ENCODE peak calls at places on chromosomes 11 and 22, in seven cellular contexts. G is activated effector memory CD4-positive, alpha-beta T cell treated with anti-CD3 and anti-CD28 coated beads, Interleukin-2, amount 50 U/mL, for 16 hours; C is foreskin melanocyte; W is upper lobe of left lung; I is body of pancreas; Y is NCI-H82; E is mucosa of gallbladder. H is an unnamed sample.

GRCh38 chr11:7004482-7004881 is 15.7 kb downstream of the ZNF214 start:
- DNase-seq in W (no peak), C (no peak), Y (no peak), I (no peak), G (no peak), E (no peak), H (no peak)

GRCh38 chr22:38963872-38964271 is 6.5 kb downstream of the APOBEC3A start:
- DNase-seq in E (peak; percentile 84), W (no peak), C (no peak), I (peak; percentile 50), G (no peak), Y (no peak), H (no peak)

GRCh38 chr11:28964811-28965210 is 856.6 kb downstream of the METTL15 start:
- DNase-seq in C (no peak), W (no peak), G (no peak), Y (no peak), E (no peak), I (no peak), H (no peak)

GRCh38 chr22:33018232-33018864 is 39.8 kb downstream of the SYN3 start:
- DNase-seq in E (peak; percentile 47), W (no peak), I (peak; percentile 56), C (peak; percentile 46), Y (peak; percentile 73), G (peak; percentile 69), H (peak; percentile 20)

GRCh38 chr11:31397239-31397834 is 27.7 kb downstream of the DNAJC24 start:
- DNase-seq in E (no peak), I (no peak), W (no peak), C (peak; percentile 10), Y (peak; percentile 27), G (no peak), H (no peak)

GRCh38 chr11:131217313-131218297 is 152.8 kb upstream of the NTM start:
- DNase-seq in C (no peak), E (no peak), Y (peak; percentile 57), I (no peak), W (no peak), G (no peak), H (no peak)

GRCh38 chr11:8867856-8868705 is 42.9 kb upstream of the AKIP1 start:
- DNase-seq in I (no peak), C (no peak), W (no peak), E (no peak), G (no peak), Y (no peak), H (no peak)

GRCh38 chr11:69425895-69426544 is 55.4 kb upstream of the LINC01488 start:
- DNase-seq in E (no peak), W (no peak), Y (no peak), G (no peak), C (no peak), I (no peak), H (no peak)

GRCh38 chr22:39414886-39415285 is 15.3 kb downstream of the TAB1 start:
- DNase-seq in Y (no peak), G (no peak), W (no peak), C (no peak), E (no peak), I (no peak), H (no peak)

GRCh38 chr11:61549662-61550568 is 31.0 kb downstream of the SYT7 start:
- DNase-seq in Y (no peak), C (no peak), W (no peak), E (no peak), I (no peak), G (no peak), H (no peak)

GRCh38 chr11:116339306-116339705 is 433.5 kb downstream of the BUD13 start:
- DNase-seq in Y (no peak), I (no peak), W (no peak), G (no peak), C (no peak), E (peak; percentile 60), H (no peak)

GRCh38 chr11:66073669-66074068 is 3.6 kb downstream of the PACS1 start:
- DNase-seq in I (no peak), G (no peak), E (no peak), C (no peak), W (no peak), Y (no peak), H (no peak)

GRCh38 chr11:118380571-118380970 is 20.8 kb upstream of the ATP5MG start:
- DNase-seq in W (no peak), E (no peak), C (no peak), I (no peak), Y (peak; percentile 4), G (no peak), H (no peak)

GRCh38 chr11:62373464-62374110 is 36.3 kb downstream of the ASRGL1 start:
- DNase-seq in Y (no peak), G (no peak), W (no peak), I (no peak), C (no peak), E (no peak), H (no peak)

GRCh38 chr11:61091373-61092279 is 10.7 kb upstream of the CD5 start:
- DNase-seq in E (no peak), C (no peak), Y (no peak), G (peak; percentile 83), I (no peak), W (no peak), H (peak; percentile 51)

GRCh38 chr11:32385998-32386397 is 49.3 kb downstream of the WT1 start:
- DNase-seq in E (no peak), G (no peak), W (no peak), Y (peak; percentile 52), C (no peak), I (no peak), H (no peak)

GRCh38 chr11:119029340-119030028 is 1.2 kb downstream of the SLC37A4 start:
- DNase-seq in C (peak; percentile 45), E (peak; percentile 87), I (peak; percentile 85), G (peak; percentile 83), W (no peak), Y (peak; percentile 60), H (no peak)

GRCh38 chr11:60873533-60873932 is 6.2 kb downstream of the ZP1 start:
- DNase-seq in G (no peak), Y (peak; percentile 72), W (no peak), E (no peak), I (no peak), C (no peak), H (no peak)

GRCh38 chr11:6615046-6615445 is 3.0 kb upstream of the TAF10 start:
- DNase-seq in I (no peak), W (no peak), E (no peak), C (no peak), Y (no peak), G (peak; percentile 41), H (no peak)

GRCh38 chr11:126229782-126230540 is 18.4 kb downstream of the FAM118B start:
- DNase-seq in I (no peak), G (no peak), E (no peak), W (no peak), Y (no peak), C (no peak), H (no peak)

GRCh38 chr11:120259241-120259640 is 19.3 kb downstream of the POU2F3 start:
- DNase-seq in E (no peak), C (no peak), G (no peak), Y (no peak), W (no peak), I (no peak), H (no peak)

GRCh38 chr11:119773016-119773415 is 44.0 kb upstream of the NECTIN1 start:
- DNase-seq in C (no peak), Y (no peak), E (no peak), W (no peak), I (no peak), G (no peak), H (no peak)

GRCh38 chr22:29479417-29480261 is at the start of gene NEFH:
- DNase-seq in C (no peak), Y (peak; percentile 88), W (no peak), E (no peak), G (no peak), I (no peak), H (no peak)

GRCh38 chr22:26483439-26484359 is at the start of the genes HPS4 and SRRD:
- DNase-seq in C (peak; percentile 83), Y (peak; percentile 91), W (peak; percentile 99), G (peak; percentile 98), I (peak; percentile 93), E (peak; percentile 92), H (peak; percentile 88)

GRCh38 chr11:95296621-95297025 is 65.6 kb upstream of the SESN3 start:
- DNase-seq in C (no peak), E (no peak), Y (no peak), W (no peak), I (no peak), G (no peak), H (peak; percentile 50)

GRCh38 chr11:110675548-110675947 is 36.7 kb downstream of the ARHGAP20 start:
- DNase-seq in C (no peak), Y (no peak), W (no peak), G (no peak), E (no peak), I (no peak), H (no peak)

GRCh38 chr11:69635804-69636511 is 5.0 kb upstream of the CCND1 start:
- DNase-seq in I (no peak), W (no peak), E (no peak), C (no peak), G (no peak), Y (no peak), H (no peak)

GRCh38 chr11:64498151-64498550 is 92.9 kb upstream of the SLC22A12 start:
- DNase-seq in I (no peak), E (no peak), Y (no peak), W (no peak), G (no peak), C (no peak), H (no peak)

GRCh38 chr11:6606471-6607189 is 3.1 kb downstream of the ILK start:
- DNase-seq in E (peak; percentile 92), G (peak; percentile 84), I (peak; percentile 91), W (peak; percentile 93), C (peak; percentile 86), Y (peak; percentile 81), H (peak; percentile 63)

GRCh38 chr11:32440920-32441319 is 5.6 kb upstream of the WT1 start:
- DNase-seq in I (no peak), E (no peak), C (no peak), Y (no peak), G (no peak), W (no peak), H (no peak)

GRCh38 chr22:50733521-50734342 is 4.3 kb upstream of the ACR start:
- DNase-seq in G (peak; percentile 47), E (no peak), W (no peak), C (peak; percentile 50), I (peak; percentile 8), Y (no peak), H (no peak)

H was measured in stimulated activated naive B cell treated with anti-CD40 and anti-IgM and Interleukin-4, amounts not matched to agents 10 μg/mL and 1 μg/mL and 100 μg/mL, for 72 hours.